ENCODE peak calls at places on chromosomes 6 and 20, in four cellular contexts. Z, E, N and R are unnamed samples.

GRCh38 chr6:56798163-56798562 is 155.5 kb upstream of the DST start:
- DNase-seq in Z (no peak), N (no peak), E (no peak), R (no peak)

GRCh38 chr6:6248651-6249050 is 71.8 kb downstream of the F13A1 start:
- DNase-seq in N (no peak), Z (no peak), E (no peak), R (no peak)

GRCh38 chr6:40000964-40001515 is 66.8 kb upstream of the MOCS1 start:
- DNase-seq in E (no peak), N (no peak), Z (no peak), R (no peak)

GRCh38 chr6:38476141-38476540 is 163.6 kb downstream of the BTBD9 start:
- DNase-seq in Z (no peak), N (no peak), E (no peak), R (no peak)

GRCh38 chr6:22153384-22154158 is 143.3 kb downstream of the PRL start:
- DNase-seq in N (no peak), E (no peak), Z (no peak), R (no peak)

GRCh38 chr6:127023001-127023778 is 95.3 kb upstream of the RSPO3 start:
- DNase-seq in E (no peak), N (peak), Z (no peak), R (no peak)

GRCh38 chr20:1734269-1734858 is 76.8 kb upstream of the SIRPG start:
- DNase-seq in N (peak), E (no peak), Z (no peak), R (no peak)

GRCh38 chr6:37620519-37620918 is 77.2 kb downstream of the MDGA1 start:
- DNase-seq in E (no peak), N (peak), Z (no peak), R (no peak)

GRCh38 chr20:39855799-39856198 is 833.2 kb downstream of the MAFB start:
- DNase-seq in N (no peak), Z (no peak), E (no peak), R (no peak)

GRCh38 chr6:1507251-1507650 is 102.5 kb upstream of the FOXC1 start:
- DNase-seq in N (no peak), E (no peak), Z (no peak), R (no peak)

GRCh38 chr20:37571033-37571432 is 43.4 kb upstream of the BLCAP start:
- DNase-seq in E (no peak), N (no peak), Z (no peak), R (no peak)

DNA sequence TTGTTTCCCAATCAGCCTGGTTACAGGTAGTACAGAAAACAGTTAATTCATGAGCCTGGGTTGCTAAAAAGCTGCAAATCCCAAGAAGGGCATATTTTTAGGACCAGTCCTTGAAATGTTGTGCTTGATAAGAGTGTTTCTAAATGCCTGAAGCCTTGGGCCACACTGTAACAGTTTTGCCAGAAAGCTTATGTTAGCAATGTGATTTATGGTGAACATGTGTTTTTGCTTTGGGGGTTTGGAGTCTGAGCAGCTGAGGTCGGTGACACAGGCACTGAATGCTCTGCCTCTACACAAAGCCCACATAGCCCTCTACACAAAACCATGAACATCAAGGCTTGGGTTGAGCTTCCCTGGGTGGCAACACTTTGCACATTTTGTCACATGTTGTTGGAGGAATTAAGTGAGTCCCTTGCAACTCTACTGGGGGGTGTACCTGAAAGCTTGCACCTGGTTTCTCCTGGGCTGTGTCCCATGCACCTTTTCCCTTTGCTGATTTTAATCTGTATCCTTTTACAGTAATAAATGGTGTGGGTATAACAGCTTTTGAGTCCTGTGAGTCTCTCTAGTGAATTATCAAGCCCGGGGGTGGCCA is 22.2 kb downstream of the AHI1 start:
- DNase-seq in E (no peak), Z (no peak), N (no peak), R (no peak)
- TF ChIP-seq CREM in E (no peak), Z (no peak), N (no peak), R (no peak)

GRCh38 chr6:53494076-53494475 is 50.8 kb downstream of the GCLC start:
- DNase-seq in N (no peak), E (no peak), Z (no peak), R (no peak)
- TF ChIP-seq MAX in N (no peak), E (no peak), Z (no peak), R (no peak)

DNA sequence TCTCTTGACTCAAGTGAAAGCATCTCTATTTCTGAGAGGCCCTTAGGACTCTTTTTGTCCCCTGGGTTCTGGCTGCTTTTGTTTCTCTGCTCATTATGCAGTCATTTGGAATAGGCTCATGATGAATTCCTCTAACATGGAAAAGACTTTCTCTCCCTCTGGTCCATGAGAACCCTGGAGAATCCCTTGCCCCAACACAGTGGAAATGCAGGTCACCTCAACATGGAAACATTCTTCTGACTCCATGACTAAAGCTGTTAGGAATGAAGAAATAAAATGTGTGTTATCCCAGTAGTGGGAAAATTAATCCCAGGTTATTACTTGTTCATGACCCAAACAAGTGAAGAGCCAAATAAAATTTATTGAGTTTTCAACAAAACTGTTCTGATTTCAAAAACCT is 458.6 kb downstream of the EPM2A start:
- DNase-seq in N (no peak), E (no peak), Z (no peak), R (no peak)
- TF ChIP-seq SP1 in N (no peak), E (no peak), Z (no peak), R (no peak)

DNA sequence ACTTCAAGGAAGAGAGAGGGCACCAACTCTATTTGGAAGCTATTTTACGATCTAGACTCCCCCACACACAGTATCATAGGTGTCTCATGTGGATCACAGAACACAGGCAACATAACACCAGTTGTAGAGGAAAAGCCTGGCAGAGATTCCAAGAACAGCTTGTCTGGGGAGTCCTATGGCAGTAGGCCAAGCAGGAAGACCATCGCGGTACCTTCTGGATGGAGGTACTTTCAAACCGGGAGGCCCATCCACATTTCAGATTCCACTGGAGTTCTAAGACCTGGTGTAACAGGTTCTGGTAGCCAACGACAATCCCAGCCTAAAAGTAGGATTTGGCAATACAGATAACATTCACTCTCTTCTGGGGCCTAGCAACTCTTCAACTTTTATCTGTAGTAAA is 37.6 kb upstream of the SPDEF start:
- DNase-seq in Z (no peak), E (no peak), N (no peak), R (no peak)
- TF ChIP-seq CREM in Z (no peak), E (no peak), N (no peak), R (no peak)